ENCODE peak calls at places on chromosomes 13 and 19, in seven cellular contexts. X is left lung, H is colonic mucosa, N is Calu3, M is fibroblast of lung, Y is suprapubic skin, G is endothelial cell. R is an unnamed sample.

GRCh38 chr13:23383151-23383550 is 50.4 kb downstream of the SACS start:
- DNase-seq in Y (no peak), X (no peak), M (no peak), N (no peak), G (no peak), H (no peak), R (no peak)

GRCh38 chr13:60329221-60329983 is 67.6 kb upstream of the TDRD3 start:
- DNase-seq in M (peak), H (peak), G (peak), X (peak), N (peak), Y (no peak), R (no peak)

GRCh38 chr19:17259118-17259780 is 5.3 kb downstream of the USHBP1 start:
- DNase-seq in N (no peak), G (no peak), Y (no peak), M (no peak), H (no peak), X (no peak), R (no peak)

GRCh38 chr19:53037101-53038097 is 7.1 kb upstream of the ERVV-2 start:
- DNase-seq in Y (no peak), G (peak), H (peak), N (no peak), M (peak), X (peak), R (no peak)

GRCh38 chr13:97856001-97856675 is 97.3 kb upstream of the IPO5 start:
- DNase-seq in N (no peak), H (peak), M (peak), X (no peak), Y (peak), G (no peak), R (no peak)

GRCh38 chr13:25584975-25585374 is 213.2 kb downstream of the ATP8A2 start:
- DNase-seq in Y (no peak), H (no peak), X (no peak), N (no peak), M (peak), G (no peak), R (no peak)

GRCh38 chr13:33108620-33109019 is 92.4 kb downstream of the KL start:
- DNase-seq in H (no peak), M (peak), N (no peak), Y (no peak), G (no peak), X (no peak), R (no peak)

GRCh38 chr19:1975081-1975480 is 34.1 kb downstream of the CSNK1G2 start:
- DNase-seq in X (peak), Y (no peak), G (no peak), N (no peak), H (no peak), M (peak), R (no peak)

GRCh38 chr19:33703438-33703750 is 81.6 kb downstream of the CHST8 start:
- DNase-seq in X (peak), Y (peak), H (no peak), G (no peak), N (no peak), M (no peak), R (peak)

GRCh38 chr19:49094505-49095482 is 9.5 kb downstream of the SNRNP70 start:
- DNase-seq in N (no peak), X (no peak), G (no peak), H (no peak), Y (no peak), M (no peak), R (no peak)

GRCh38 chr19:30434797-30435594 is 62.8 kb downstream of the ZNF536 start:
- DNase-seq in Y (no peak), X (no peak), N (no peak), G (no peak), M (no peak), H (no peak), R (no peak)

GRCh38 chr19:616276-616675 is 17.1 kb downstream of the POLRMT start:
- DNase-seq in X (no peak), M (no peak), H (no peak), G (no peak), N (no peak), Y (no peak), R (no peak)

GRCh38 chr13:37701306-37701705 is 102.7 kb upstream of the POSTN start:
- DNase-seq in X (no peak), Y (no peak), H (no peak), M (peak), G (no peak), N (no peak), R (no peak)

GRCh38 chr13:28530729-28531194 is 35.8 kb upstream of the FLT1 start:
- DNase-seq in M (peak), N (no peak), G (no peak), Y (no peak), X (no peak), H (no peak), R (no peak)

GRCh38 chr19:44753932-44754742 is 5.6 kb downstream of the BCL3 start:
- DNase-seq in M (peak), N (peak), X (peak), Y (peak), G (no peak), H (peak), R (no peak)

GRCh38 chr19:2426661-2427322 is 594 bp downstream of the TIMM13 start:
- DNase-seq in H (peak), Y (peak), N (peak), G (peak), M (peak), X (no peak), R (no peak)

GRCh38 chr13:51380269-51380668 is 40.8 kb downstream of the SERPINE3 start:
- DNase-seq in G (no peak), M (peak), X (no peak), N (no peak), Y (no peak), H (no peak), R (no peak)

GRCh38 chr19:10227215-10227971 is 3.7 kb downstream of the S1PR2 start:
- DNase-seq in M (peak), H (no peak), N (no peak), Y (no peak), G (no peak), X (no peak), R (no peak)

DNA sequence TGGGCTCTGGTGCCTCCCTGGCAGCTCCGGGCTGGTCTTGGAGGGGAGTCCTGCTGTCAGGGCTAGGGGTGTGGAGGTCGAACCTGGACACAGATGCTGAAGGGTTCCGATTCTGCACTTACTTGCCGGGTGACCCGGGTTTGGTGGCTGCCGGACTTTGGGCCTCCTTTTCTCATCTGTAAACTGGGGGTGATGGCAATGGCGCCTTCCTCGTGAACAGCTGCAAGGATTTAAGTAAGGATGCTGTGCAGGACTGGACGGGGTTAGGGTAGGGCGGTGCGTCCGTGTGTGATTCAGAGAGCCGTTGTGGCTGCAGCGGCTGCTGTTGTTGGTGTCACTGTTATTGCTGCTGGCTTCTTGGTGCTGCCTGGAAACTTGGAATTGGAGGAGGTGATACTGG is 2.4 kb downstream of the HPN start:
- DNase-seq in X (no peak), M (no peak), Y (no peak), H (no peak), N (no peak), G (no peak), R (no peak)
- TF ChIP-seq CTCF in X (no peak), M (no peak), Y (no peak), H (no peak), N (no peak), G (no peak), R (no peak)

DNA sequence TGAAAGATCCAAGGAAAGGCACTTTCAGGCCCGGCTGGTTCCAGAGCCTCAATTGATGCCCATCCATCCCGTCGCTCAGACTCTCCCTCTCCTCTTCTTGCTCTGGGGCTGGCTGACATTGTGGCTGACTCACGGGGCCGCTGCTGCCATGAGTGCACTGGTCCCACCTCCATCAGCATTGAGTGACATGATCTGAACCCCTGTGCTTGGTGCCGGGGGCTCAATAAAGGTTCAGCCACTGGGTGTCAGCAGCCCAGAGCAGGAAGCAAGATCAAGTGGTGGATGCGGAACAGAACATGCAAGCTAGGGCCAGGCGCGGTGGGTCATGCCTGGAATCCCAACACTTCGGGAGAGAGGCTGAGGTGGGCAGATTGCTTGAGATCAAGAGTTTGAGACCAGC is 39.5 kb downstream of the COMP start:
- DNase-seq in Y (no peak), X (no peak), N (no peak), H (no peak), M (no peak), G (no peak), R (no peak)
- TF ChIP-seq CTCF in Y (no peak), X (no peak), N (no peak), H (no peak), M (no peak), G (no peak), R (no peak)

DNA sequence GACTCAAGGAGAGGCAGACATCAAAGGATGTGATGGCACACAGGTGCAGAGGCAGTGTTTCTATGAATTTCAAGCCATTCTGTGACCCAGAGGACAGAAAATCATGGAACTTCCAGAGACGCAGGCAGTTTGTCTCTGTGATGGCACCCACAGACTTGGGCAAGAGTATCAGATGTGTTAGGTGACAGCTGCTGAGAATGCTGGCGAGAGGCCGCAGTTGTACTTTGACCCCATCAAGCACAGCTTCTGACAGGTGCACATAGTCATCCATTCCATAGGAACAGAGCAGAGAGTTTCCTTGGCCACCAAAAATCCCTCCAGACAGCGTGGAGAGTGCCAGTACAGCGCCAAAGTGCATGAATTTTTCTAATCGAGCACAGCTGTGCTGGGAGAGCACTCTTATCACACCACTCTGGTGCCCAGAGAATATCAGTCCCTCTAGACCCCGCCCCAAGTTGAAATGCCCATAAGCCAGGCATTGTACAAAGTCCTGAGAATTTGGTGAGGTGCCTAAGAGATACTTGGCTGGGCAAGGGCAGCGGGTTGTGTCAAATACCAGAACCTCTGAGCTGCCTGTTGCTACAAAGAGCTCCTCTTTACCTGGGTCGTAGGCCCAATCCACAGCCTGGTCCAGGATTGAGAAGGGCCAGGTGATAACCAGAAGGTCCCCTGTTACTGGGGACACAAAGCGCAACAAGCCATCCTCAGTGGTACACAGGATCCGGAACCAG is 12.4 kb downstream of the WDR87 start:
- DNase-seq in N (no peak), G (no peak), X (no peak), M (no peak), Y (no peak), H (no peak), R (no peak)
- TF ChIP-seq CTCF in N (no peak), G (no peak), X (no peak), M (no peak), Y (no peak), H (no peak), R (no peak)

GRCh38 chr13:101149735-101150380 is 266.4 kb downstream of the NALCN start:
- DNase-seq in M (peak), G (peak), X (no peak), Y (no peak), H (no peak), N (no peak), R (no peak)
- TF ChIP-seq CTCF in M (peak), G (no peak), X (no peak), Y (no peak), H (no peak), N (no peak), R (peak)

GRCh38 chr19:35142531-35143230 is 374 bp upstream of the FXYD7 start:
- DNase-seq in N (peak), X (no peak), G (peak), H (peak), Y (no peak), M (peak), R (no peak)

GRCh38 chr19:35143231-35143715 is at the start of gene FXYD7:
- DNase-seq in X (no peak), N (no peak), G (peak), Y (no peak), M (no peak), H (no peak), R (no peak)

GRCh38 chr19:35140207-35140897 is 1.7 kb downstream of the FXYD1 start:
- DNase-seq in H (no peak), M (no peak), G (no peak), Y (peak), N (no peak), X (no peak), R (no peak)

GRCh38 chr19:35140898-35141626 is 2.0 kb upstream of the FXYD7 start:
- DNase-seq in M (peak), X (peak), Y (peak), G (peak), N (peak), H (peak), R (no peak)

GRCh38 chr19:35141627-35142401 is 1.2 kb upstream of the FXYD7 start:
- DNase-seq in X (no peak), N (no peak), M (no peak), H (no peak), G (no peak), Y (no peak), R (no peak)
- TF ChIP-seq CTCF in X (peak), N (no peak), M (no peak), H (no peak), G (no peak), Y (no peak), R (peak)

DNA sequence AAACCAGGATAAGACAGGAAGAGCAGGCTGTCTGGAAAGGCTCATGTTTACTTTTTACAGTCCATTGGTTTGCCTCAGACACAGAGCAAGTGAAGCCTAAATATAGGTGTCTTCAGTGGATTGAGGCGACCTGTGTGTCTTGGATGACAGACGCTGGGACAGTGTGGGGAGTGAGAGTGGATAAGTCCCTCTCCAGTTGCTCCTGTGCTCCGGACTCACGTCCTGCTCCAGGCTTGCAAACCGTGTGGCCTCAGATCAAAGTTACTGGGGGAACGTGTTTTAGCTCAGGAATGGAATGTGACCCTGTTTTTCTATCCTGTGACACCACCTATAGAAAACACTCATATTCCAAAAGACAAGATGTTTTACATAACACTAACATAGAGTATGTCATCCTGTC is 465.7 kb downstream of the MYO16 start:
- DNase-seq in G (no peak), H (no peak), Y (no peak), M (no peak), N (no peak), X (no peak), R (no peak)
- TF ChIP-seq CTCF in G (no peak), H (no peak), Y (no peak), M (no peak), N (no peak), X (no peak), R (no peak)

DNA sequence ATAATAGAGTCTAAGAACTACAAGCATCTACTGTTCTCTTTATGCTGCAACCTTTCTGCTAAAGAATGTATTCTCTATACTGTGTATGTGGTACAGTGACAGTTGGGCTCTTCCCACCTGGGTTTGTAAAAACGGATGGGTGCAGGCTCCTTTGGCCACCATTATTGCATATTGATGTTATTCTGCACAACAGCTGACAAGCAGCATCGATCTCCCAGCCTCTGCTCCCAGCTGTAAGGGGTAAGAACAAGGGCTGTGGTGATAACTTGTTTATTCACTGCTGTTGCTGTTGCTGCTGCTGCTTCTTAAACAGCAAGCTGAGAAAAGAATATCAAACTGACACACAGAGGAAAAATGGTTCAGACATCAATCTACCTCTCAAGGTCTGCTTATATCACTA is 56.2 kb downstream of the KCNRG start:
- DNase-seq in G (no peak), Y (no peak), M (peak), N (no peak), H (no peak), X (no peak), R (no peak)
- TF ChIP-seq CTCF in G (no peak), Y (no peak), M (no peak), N (no peak), H (no peak), X (no peak), R (no peak)

GRCh38 chr13:71677114-71677513 is 189.9 kb downstream of the DACH1 start:
- DNase-seq in X (no peak), G (no peak), Y (no peak), N (no peak), H (no peak), M (no peak), R (no peak)

GRCh38 chr13:71674776-71675352 is 192.1 kb downstream of the DACH1 start:
- DNase-seq in N (no peak), X (no peak), G (no peak), M (no peak), H (no peak), Y (no peak), R (no peak)

GRCh38 chr13:71672527-71672926 is 194.5 kb downstream of the DACH1 start:
- DNase-seq in H (no peak), X (no peak), M (peak), G (no peak), Y (no peak), N (no peak), R (no peak)
- TF ChIP-seq CTCF in H (no peak), X (no peak), M (peak), G (peak), Y (no peak), N (no peak), R (peak)